ENCODE peak calls at places on chromosomes 3 and 15, in five cellular contexts. O is LoVo, B is CD14-positive monocyte, N is NCI-H774, Z is HEK293T. F is an unnamed sample.

GRCh38 chr15:74866090-74866489 is 7.1 kb downstream of the SCAMP2 start:
- DNase-seq in Z (no peak), O (no peak), B (no peak), N (no peak), F (peak; percentile 78)

GRCh38 chr3:46187876-46188275 is 20.2 kb downstream of the CCR1 start:
- DNase-seq in N (no peak), B (peak; percentile 72), O (no peak), Z (no peak), F (peak; percentile 55)

GRCh38 chr15:50675524-50676144 is 11.0 kb downstream of the TRPM7 start:
- DNase-seq in B (no peak), O (peak; percentile 31), N (no peak), Z (no peak), F (peak; percentile 55)

GRCh38 chr3:134059680-134060560 is 30.2 kb upstream of the SLCO2A1 start:
- DNase-seq in B (no peak), O (no peak), N (no peak), Z (no peak), F (no peak)

GRCh38 chr3:1987983-1988382 is 110.7 kb upstream of the CNTN4 start:
- DNase-seq in O (no peak), N (no peak), Z (no peak), B (no peak), F (no peak)

GRCh38 chr15:49122541-49123062 is 32.8 kb downstream of the COPS2 start:
- DNase-seq in Z (no peak), B (no peak), O (no peak), N (no peak), F (no peak)

GRCh38 chr15:94847325-94847724 is 616.0 kb downstream of the MCTP2 start:
- DNase-seq in N (no peak), B (no peak), Z (no peak), O (no peak), F (no peak)

GRCh38 chr15:86316216-86316615 is 236.5 kb downstream of the AGBL1 start:
- DNase-seq in B (no peak), N (no peak), Z (no peak), O (no peak), F (no peak)

GRCh38 chr15:37824717-37825382 is 109.6 kb upstream of the TMCO5A start:
- DNase-seq in N (no peak), B (no peak), Z (no peak), O (peak; percentile 26), F (peak; percentile 92)

GRCh38 chr3:158168996-158169573 is 59.2 kb downstream of the RSRC1 start:
- DNase-seq in N (no peak), B (no peak), Z (no peak), O (peak; percentile 16), F (peak; percentile 14)

GRCh38 chr3:55327131-55327920 is 159.8 kb downstream of the WNT5A start:
- DNase-seq in Z (no peak), B (no peak), N (no peak), O (no peak), F (peak; percentile 74)

GRCh38 chr3:22377421-22377820 is 626.4 kb upstream of the ZNF385D start:
- DNase-seq in Z (no peak), O (no peak), B (no peak), N (no peak), F (peak; percentile 54)

F was measured in mesenchymal stem cell.